ENCODE peak calls at places on chromosomes 7 and 10, in four cellular contexts. J is K562, Y is HepG2, M is GM12878. U is an unnamed sample.

GRCh38 chr7:98509836-98510235 is 107.2 kb upstream of the NPTX2 start:
- DNase-seq in J (no peak), Y (no peak), M (no peak), U (no peak)

GRCh38 chr7:116953372-116953726 is at the start of gene ST7:
- DNase-seq in J (no peak), Y (peak), M (no peak), U (peak)

GRCh38 chr7:18940577-18941134 is 176.8 kb downstream of the TWIST1 start:
- DNase-seq in J (no peak), Y (no peak), M (no peak), U (no peak)

GRCh38 chr10:103542764-103543616 is 49.5 kb downstream of the NEURL1 start:
- DNase-seq in J (peak), Y (peak), M (peak), U (peak)

GRCh38 chr7:10571759-10572158 is 401.9 kb upstream of the PHF14 start:
- DNase-seq in J (no peak), Y (no peak), M (no peak), U (no peak)

GRCh38 chr7:158645842-158646241 is 58.2 kb upstream of the PTPRN2 start:
- DNase-seq in J (no peak), Y (no peak), M (no peak), U (no peak)

GRCh38 chr7:68821846-68822245 is 776.4 kb upstream of the AUTS2 start:
- DNase-seq in J (no peak), Y (no peak), M (no peak), U (no peak)

GRCh38 chr10:99711129-99711719 is 20.7 kb downstream of the COX15 start:
- DNase-seq in J (peak), Y (peak), M (peak), U (peak)

GRCh38 chr10:1115262-1115955 is 59.2 kb downstream of the WDR37 start:
- DNase-seq in J (no peak), Y (no peak), M (no peak), U (no peak)

GRCh38 chr10:58672855-58673254 is 160.2 kb downstream of the BICC1 start:
- DNase-seq in J (no peak), Y (no peak), M (no peak), U (no peak)

GRCh38 chr10:26556756-26557640 is 118.9 kb downstream of the APBB1IP start:
- DNase-seq in J (peak), Y (peak), M (no peak), U (peak)

GRCh38 chr10:118974951-118975350 is 54.6 kb upstream of the NANOS1 start:
- DNase-seq in J (no peak), Y (no peak), M (no peak), U (no peak)

GRCh38 chr10:120963053-120963533 is 111.9 kb downstream of the WDR11 start:
- DNase-seq in J (no peak), Y (no peak), M (no peak), U (no peak)

GRCh38 chr10:4217653-4218052 is 432.6 kb upstream of the KLF6 start:
- DNase-seq in J (no peak), Y (no peak), M (no peak), U (no peak)

GRCh38 chr10:96512997-96513685 is 585 bp downstream of the TLL2 start:
- DNase-seq in J (no peak), Y (no peak), M (no peak), U (peak)

GRCh38 chr10:99682752-99683151 is 23.4 kb downstream of the ENTPD7 start:
- DNase-seq in J (no peak), Y (no peak), M (no peak), U (peak)

GRCh38 chr7:141160246-141160855 is 86.5 kb downstream of the TMEM178B start:
- DNase-seq in J (no peak), Y (no peak), M (no peak), U (no peak)

GRCh38 chr7:102318482-102318971 is 31.9 kb downstream of the SH2B2 start:
- DNase-seq in J (peak), Y (no peak), M (no peak), U (no peak)

GRCh38 chr10:4981722-4982471 is 18.7 kb downstream of the AKR1C1 start:
- DNase-seq in J (peak), Y (peak), M (no peak), U (peak)

GRCh38 chr7:129298268-129298893 is 73.6 kb downstream of the AHCYL2 start:
- DNase-seq in J (peak), Y (peak), M (no peak), U (peak)

GRCh38 chr10:24446739-24447138 is 237.8 kb downstream of the KIAA1217 start:
- DNase-seq in J (peak), Y (no peak), M (no peak), U (no peak)

GRCh38 chr10:127890935-127891334 is 1.8 kb downstream of the CLRN3 start:
- DNase-seq in J (no peak), Y (no peak), M (no peak), U (no peak)

GRCh38 chr10:27701971-27702537 is 43.6 kb downstream of the MKX start:
- DNase-seq in J (no peak), Y (no peak), M (no peak), U (no peak)

GRCh38 chr7:52311886-52312285 is 723.5 kb upstream of the POM121L12 start:
- DNase-seq in J (no peak), Y (no peak), M (no peak), U (no peak)

GRCh38 chr10:103917326-103918052 is 495 bp downstream of the STN1 start:
- DNase-seq in J (peak), Y (peak), M (no peak), U (peak)

GRCh38 chr7:28498636-28499035 is 86.3 kb downstream of the CREB5 start:
- DNase-seq in J (no peak), Y (no peak), M (no peak), U (no peak)

GRCh38 chr7:44398506-44398905 is 73.1 kb upstream of the CAMK2B start:
- DNase-seq in J (no peak), Y (no peak), M (no peak), U (no peak)

GRCh38 chr10:24894309-24894708 is 58.1 kb downstream of the PRTFDC1 start:
- DNase-seq in J (peak), Y (no peak), M (no peak), U (no peak)

GRCh38 chr7:47787249-47788069 is 160.8 kb downstream of the PKD1L1 start:
- DNase-seq in J (no peak), Y (no peak), M (no peak), U (no peak)

GRCh38 chr7:159130199-159130775 is 14.4 kb downstream of the VIPR2 start:
- DNase-seq in J (no peak), Y (no peak), M (no peak), U (no peak)

GRCh38 chr7:143974457-143974856 is 19.8 kb downstream of the OR2F1 start:
- DNase-seq in J (no peak), Y (peak), M (no peak), U (no peak)

GRCh38 chr10:69512901-69513300 is 60.3 kb downstream of the NEUROG3 start:
- DNase-seq in J (no peak), Y (no peak), M (no peak), U (no peak)

GRCh38 chr10:102546606-102547310 is 43.0 kb downstream of the SUFU start:
- DNase-seq in J (no peak), Y (no peak), M (no peak), U (no peak)

GRCh38 chr10:66671562-66671961 is 254.3 kb upstream of the LRRTM3 start:
- DNase-seq in J (no peak), Y (no peak), M (no peak), U (no peak)

GRCh38 chr10:114538544-114538906 is 119.5 kb downstream of the ABLIM1 start:
- DNase-seq in J (no peak), Y (no peak), M (no peak), U (no peak)

GRCh38 chr10:44981172-44982113 is 2.8 kb upstream of the DEPP1 start:
- DNase-seq in J (no peak), Y (peak), M (no peak), U (no peak)

DNA sequence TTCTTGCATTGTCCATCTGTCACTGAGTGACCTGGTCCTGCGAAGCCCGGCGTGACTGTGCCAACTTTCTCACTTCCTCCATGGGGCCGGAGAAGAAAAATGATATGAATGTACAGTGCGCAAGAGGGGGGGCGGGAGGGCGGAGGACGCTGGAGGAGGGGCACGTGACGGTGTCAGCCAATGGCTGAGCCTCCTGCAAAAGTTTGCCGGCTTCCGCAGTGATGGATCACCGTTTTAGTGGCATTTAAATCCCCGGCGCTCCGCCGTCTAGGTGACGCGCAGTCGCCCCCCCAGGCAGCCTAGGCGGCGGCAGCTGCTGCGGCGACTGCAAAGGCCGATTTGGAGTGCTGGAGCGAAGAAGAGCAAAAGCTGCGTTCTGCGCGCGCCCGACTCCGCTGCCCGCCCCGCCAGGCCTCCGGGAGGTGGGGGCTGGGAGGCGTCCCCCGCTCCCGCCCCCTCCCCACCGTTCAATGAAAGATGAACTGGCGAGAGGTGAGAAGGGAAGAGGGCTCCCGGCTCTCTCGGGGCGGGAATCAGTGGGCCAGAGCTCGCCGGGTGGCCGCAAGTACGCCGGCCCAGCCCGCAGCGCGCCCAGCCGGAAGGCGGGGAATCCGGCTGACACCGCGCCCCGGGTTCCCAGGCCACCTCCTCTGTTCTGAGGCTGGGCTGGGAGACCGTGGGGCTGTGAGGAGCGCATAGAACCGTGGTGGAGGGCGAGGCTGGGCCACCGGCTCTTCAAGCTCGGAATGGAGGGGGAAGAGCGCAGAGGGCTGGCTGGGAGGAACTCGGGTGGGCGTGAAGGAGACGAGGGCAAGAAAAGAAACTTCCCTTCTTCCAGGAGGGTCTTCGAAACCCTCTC is at the start of gene HOXA1:
- DNase-seq in J (peak), Y (peak), M (peak), U (peak)
- TF ChIP-seq TARDBP in J (no peak), Y (no peak), M (no peak), U (no peak)

GRCh38 chr7:212754-213153 is 20.4 kb downstream of the FAM20C start:
- DNase-seq in J (no peak), Y (no peak), M (no peak), U (no peak)

GRCh38 chr7:213324-213993 is 21.1 kb downstream of the FAM20C start:
- DNase-seq in J (no peak), Y (no peak), M (no peak), U (no peak)

GRCh38 chr7:216360-217300 is 24.3 kb downstream of the FAM20C start:
- DNase-seq in J (no peak), Y (no peak), M (no peak), U (no peak)

GRCh38 chr7:211715-212058 is 19.3 kb downstream of the FAM20C start:
- DNase-seq in J (no peak), Y (no peak), M (no peak), U (no peak)

DNA sequence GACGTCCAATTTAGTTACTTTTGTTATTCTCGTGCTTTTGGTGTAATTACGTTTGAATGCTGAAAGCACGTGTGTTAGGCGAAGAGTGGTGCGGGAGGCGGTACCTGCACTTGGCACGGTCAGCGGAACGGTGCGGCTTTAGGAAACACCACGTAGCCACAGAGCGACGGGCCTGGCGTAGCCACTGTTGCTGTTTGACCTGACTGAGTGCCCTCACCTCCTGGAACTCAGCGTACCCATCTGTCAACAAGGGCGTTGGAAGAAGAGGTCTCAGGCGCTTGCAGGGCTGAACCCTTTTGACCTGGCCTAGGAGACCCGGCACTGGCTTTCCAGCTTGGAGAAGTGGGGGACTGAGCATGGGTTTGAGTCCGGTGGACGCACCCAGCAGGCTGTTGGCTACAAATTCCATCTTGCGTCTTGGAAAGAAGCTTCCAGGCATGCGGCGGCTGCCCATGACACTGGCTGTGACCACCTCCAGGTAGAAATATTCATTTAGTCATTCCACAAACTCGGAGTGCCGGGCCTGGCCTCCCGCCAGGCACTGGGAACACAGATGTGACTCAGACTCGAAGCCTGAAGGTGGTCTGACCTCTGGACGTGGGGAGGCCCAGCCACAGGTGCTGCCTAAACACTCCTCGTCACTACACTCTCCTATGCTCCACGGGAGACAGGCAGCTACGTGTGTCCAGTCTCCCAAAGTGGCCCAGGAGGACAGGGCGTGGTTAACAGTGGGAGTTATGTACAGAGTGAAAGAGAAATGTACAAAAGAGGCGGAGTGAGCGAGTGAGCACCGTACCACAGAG is 22.2 kb downstream of the FAM20C start:
- DNase-seq in J (no peak), Y (no peak), M (no peak), U (no peak)
- TF ChIP-seq TARDBP in J (no peak), Y (no peak), M (no peak), U (no peak)

DNA sequence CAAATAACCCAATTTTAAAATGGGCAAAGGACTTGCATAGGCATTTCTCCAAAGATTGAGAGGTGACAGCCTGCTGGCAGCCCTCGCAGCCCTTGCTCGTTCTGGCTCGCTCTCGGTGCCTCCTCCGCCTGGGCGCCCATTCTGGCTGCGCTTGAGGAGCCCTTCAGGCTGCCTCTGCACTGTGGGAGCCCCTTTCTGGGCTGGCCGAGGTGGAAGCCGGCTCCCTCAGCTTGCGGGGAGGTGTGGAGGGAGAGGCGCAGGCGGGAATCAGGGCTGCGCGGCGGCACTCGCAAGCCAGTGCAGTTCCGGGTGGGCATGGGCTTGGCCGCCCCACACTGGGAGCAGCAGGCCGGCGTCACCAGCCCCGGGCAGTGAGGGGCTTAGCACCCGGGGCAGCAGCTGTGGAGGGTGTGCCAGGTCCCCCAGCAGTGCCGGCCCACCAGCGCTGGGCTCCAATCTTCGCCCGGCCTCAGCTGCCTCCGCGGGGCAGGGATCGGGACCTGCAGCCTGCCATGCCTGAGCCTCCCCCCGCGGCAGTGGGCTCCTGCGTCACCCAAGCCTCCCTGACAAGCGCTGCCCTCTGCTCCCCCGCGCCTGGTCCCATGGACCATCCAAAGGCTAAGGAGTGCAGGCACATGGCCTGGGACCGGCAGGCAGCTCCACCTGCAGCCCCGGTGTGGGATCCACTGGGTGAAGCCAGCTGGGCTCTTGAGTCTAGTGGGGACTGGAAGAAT is 54.0 kb upstream of the GALNT17 start:
- DNase-seq in J (no peak), Y (no peak), M (no peak), U (no peak)
- TF ChIP-seq TARDBP in J (no peak), Y (no peak), M (no peak), U (no peak)

GRCh38 chr10:71072820-71073205 is 139.6 kb upstream of the UNC5B start:
- DNase-seq in J (no peak), Y (no peak), M (no peak), U (no peak)

GRCh38 chr10:71070741-71071140 is 141.6 kb upstream of the UNC5B start:
- DNase-seq in J (no peak), Y (no peak), M (no peak), U (no peak)

GRCh38 chr10:71068811-71069411 is 143.5 kb upstream of the UNC5B start:
- DNase-seq in J (no peak), Y (no peak), M (no peak), U (no peak)

GRCh38 chr10:71072146-71072819 is 140.1 kb upstream of the UNC5B start:
- DNase-seq in J (no peak), Y (no peak), M (no peak), U (no peak)

GRCh38 chr10:71069909-71070666 is 142.3 kb upstream of the UNC5B start:
- DNase-seq in J (no peak), Y (no peak), M (no peak), U (no peak)
- TF ChIP-seq TARDBP in J (no peak), Y (no peak), M (no peak), U (no peak)

DNA sequence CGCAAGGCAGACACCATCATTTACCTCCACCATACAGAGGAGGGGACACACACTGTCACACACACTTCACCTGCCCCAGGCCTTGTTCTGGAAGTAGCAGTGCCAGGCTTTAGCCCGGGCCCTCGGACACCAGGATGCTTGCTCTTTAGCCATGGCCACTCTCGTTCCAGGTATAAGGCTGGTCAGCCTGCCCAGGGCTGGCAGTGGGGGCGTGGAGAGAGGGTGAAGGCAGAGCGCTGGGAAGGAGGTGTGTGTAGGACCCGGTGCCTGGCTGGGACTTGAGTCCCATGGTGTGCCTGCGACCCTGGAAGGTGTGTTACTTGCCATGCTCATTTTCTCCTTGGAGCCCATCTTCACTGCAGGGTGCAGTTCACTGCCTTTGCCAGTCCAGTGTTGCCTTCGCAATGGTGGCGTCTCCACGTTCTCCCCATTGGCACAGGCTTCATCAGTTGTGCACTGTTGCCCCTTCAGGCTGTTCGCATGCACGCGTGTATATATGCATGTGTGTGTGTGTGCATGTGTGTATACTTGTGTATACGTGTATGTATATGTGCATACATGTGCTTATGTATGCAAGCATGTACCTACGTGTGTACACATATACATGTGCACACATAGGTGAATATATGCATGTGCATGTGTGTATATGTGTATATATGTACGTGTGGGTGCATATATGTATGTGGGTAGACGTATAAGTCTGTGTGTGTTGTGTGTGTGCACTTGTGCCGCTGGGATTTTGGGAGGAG is 153.4 kb downstream of the CAMK1D start:
- DNase-seq in J (no peak), Y (no peak), M (no peak), U (no peak)
- TF ChIP-seq TARDBP in J (no peak), Y (no peak), M (no peak), U (no peak)

GRCh38 chr7:23628370-23628769 is 31.2 kb downstream of the CCDC126 start:
- DNase-seq in J (no peak), Y (peak), M (no peak), U (no peak)
- TF ChIP-seq TARDBP in J (no peak), Y (no peak), M (no peak), U (no peak)

DNA sequence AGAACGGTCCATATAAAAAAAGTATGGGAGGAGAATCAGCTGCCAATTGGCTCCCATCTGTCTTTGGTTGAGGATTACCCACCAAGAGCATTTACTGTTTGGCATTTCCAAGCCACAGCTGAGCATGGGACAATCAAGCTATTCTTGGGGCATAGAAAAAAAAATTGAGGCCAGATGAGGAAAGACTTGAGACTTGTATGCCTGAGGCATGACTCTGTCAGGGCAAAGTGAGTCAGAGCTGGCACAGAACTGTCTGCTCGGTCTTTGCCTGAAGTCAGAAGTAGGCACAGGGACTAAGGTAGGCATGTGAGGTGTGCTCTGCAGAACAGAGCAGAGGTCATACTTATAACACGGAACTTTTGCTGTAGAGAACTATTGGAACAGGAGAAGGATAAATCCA is 126.5 kb upstream of the CHRM2 start:
- DNase-seq in J (no peak), Y (no peak), M (no peak), U (no peak)
- TF ChIP-seq TARDBP in J (no peak), Y (no peak), M (no peak), U (no peak)

GRCh38 chr10:57535306-57535705 is 732.4 kb downstream of the IPMK start:
- DNase-seq in J (no peak), Y (no peak), M (no peak), U (no peak)
- TF ChIP-seq TARDBP in J (no peak), Y (no peak), M (no peak), U (no peak)